ENCODE peak calls at places on chromosomes 16 and 17, in six cellular contexts. One of them, this sample, is unnamed.

GRCh38 chr16:62225675-62226074 is 189.4 kb upstream of the CDH8 start:
- DNase-seq in GM06990: no peak
- DNase-seq in OCI-LY7: peak
- DNase-seq in pancreas: peak
- DNase-seq in BJ: no peak
- DNase-seq in cardiac muscle cell: peak
- DNase-seq in this sample: peak

GRCh38 chr17:73455050-73455687 is 143.4 kb upstream of the CDC42EP4 start:
- DNase-seq in GM06990: no peak
- DNase-seq in OCI-LY7: no peak
- DNase-seq in pancreas: no peak
- DNase-seq in BJ: no peak
- DNase-seq in cardiac muscle cell: no peak
- DNase-seq in this sample: no peak

GRCh38 chr16:31005350-31006085 is 4.9 kb downstream of the STX1B start:
- DNase-seq in GM06990: no peak
- DNase-seq in OCI-LY7: no peak
- DNase-seq in pancreas: no peak
- DNase-seq in BJ: no peak
- DNase-seq in cardiac muscle cell: no peak
- DNase-seq in this sample: no peak

GRCh38 chr16:77789646-77790370 is 1.4 kb downstream of the VAT1L start:
- DNase-seq in GM06990: no peak
- DNase-seq in OCI-LY7: no peak
- DNase-seq in pancreas: no peak
- DNase-seq in BJ: no peak
- DNase-seq in cardiac muscle cell: no peak
- DNase-seq in this sample: no peak

GRCh38 chr17:56593073-56593740 is at the start of gene NOG:
- DNase-seq in GM06990: no peak
- DNase-seq in OCI-LY7: no peak
- DNase-seq in pancreas: peak
- DNase-seq in BJ: no peak
- DNase-seq in cardiac muscle cell: peak
- DNase-seq in this sample: peak

GRCh38 chr16:67442581-67443255 is 11.8 kb downstream of the HSD11B2 start:
- DNase-seq in GM06990: no peak
- DNase-seq in OCI-LY7: no peak
- DNase-seq in pancreas: no peak
- DNase-seq in BJ: no peak
- DNase-seq in cardiac muscle cell: no peak
- DNase-seq in this sample: no peak

GRCh38 chr17:70636517-70637133 is 467.3 kb downstream of the KCNJ2 start:
- DNase-seq in GM06990: no peak
- DNase-seq in OCI-LY7: peak
- DNase-seq in pancreas: no peak
- DNase-seq in BJ: no peak
- DNase-seq in cardiac muscle cell: peak
- DNase-seq in this sample: no peak

GRCh38 chr17:60695960-60696359 is 18.3 kb downstream of the BCAS3 start:
- DNase-seq in GM06990: no peak
- DNase-seq in OCI-LY7: no peak
- DNase-seq in pancreas: no peak
- DNase-seq in BJ: no peak
- DNase-seq in cardiac muscle cell: no peak
- DNase-seq in this sample: no peak

GRCh38 chr16:29710227-29711219 is 31.5 kb downstream of the QPRT start:
- DNase-seq in GM06990: no peak
- DNase-seq in OCI-LY7: peak
- DNase-seq in pancreas: no peak
- DNase-seq in BJ: peak
- DNase-seq in cardiac muscle cell: peak
- DNase-seq in this sample: no peak

GRCh38 chr16:19330801-19331484 is 45.4 kb downstream of the CLEC19A start:
- DNase-seq in GM06990: no peak
- DNase-seq in OCI-LY7: no peak
- DNase-seq in pancreas: no peak
- DNase-seq in BJ: no peak
- DNase-seq in cardiac muscle cell: no peak
- DNase-seq in this sample: no peak

GRCh38 chr17:58352843-58353719 is 1.1 kb upstream of the SUPT4H1 start:
- DNase-seq in GM06990: peak
- DNase-seq in OCI-LY7: peak
- DNase-seq in pancreas: no peak
- DNase-seq in BJ: no peak
- DNase-seq in cardiac muscle cell: peak
- DNase-seq in this sample: no peak

GRCh38 chr17:80892900-80893603 is 98.6 kb upstream of the CHMP6 start:
- DNase-seq in GM06990: no peak
- DNase-seq in OCI-LY7: no peak
- DNase-seq in pancreas: no peak
- DNase-seq in BJ: no peak
- DNase-seq in cardiac muscle cell: no peak
- DNase-seq in this sample: no peak

GRCh38 chr16:54430491-54431030 is 144.0 kb upstream of the IRX3 start:
- DNase-seq in GM06990: no peak
- DNase-seq in OCI-LY7: no peak
- DNase-seq in pancreas: no peak
- DNase-seq in BJ: peak
- DNase-seq in cardiac muscle cell: no peak
- DNase-seq in this sample: no peak

GRCh38 chr16:84647830-84648594 is at the start of gene KLHL36:
- DNase-seq in GM06990: peak
- DNase-seq in OCI-LY7: peak
- DNase-seq in pancreas: peak
- DNase-seq in BJ: no peak
- DNase-seq in cardiac muscle cell: peak
- DNase-seq in this sample: peak

GRCh38 chr17:72297326-72298115 is 176.7 kb downstream of the SOX9 start:
- DNase-seq in GM06990: no peak
- DNase-seq in OCI-LY7: no peak
- DNase-seq in pancreas: no peak
- DNase-seq in BJ: no peak
- DNase-seq in cardiac muscle cell: no peak
- DNase-seq in this sample: no peak

GRCh38 chr16:27579086-27579980 is 29.4 kb downstream of the KATNIP start:
- DNase-seq in GM06990: no peak
- DNase-seq in OCI-LY7: no peak
- DNase-seq in pancreas: no peak
- DNase-seq in BJ: no peak
- DNase-seq in cardiac muscle cell: no peak
- DNase-seq in this sample: no peak

GRCh38 chr17:36715951-36716350 is 114.6 kb downstream of the MRM1 start:
- DNase-seq in GM06990: no peak
- DNase-seq in OCI-LY7: no peak
- DNase-seq in pancreas: no peak
- DNase-seq in BJ: no peak
- DNase-seq in cardiac muscle cell: no peak
- DNase-seq in this sample: no peak

GRCh38 chr17:64491034-64491860 is 5.6 kb downstream of the POLG2 start:
- DNase-seq in GM06990: no peak
- DNase-seq in OCI-LY7: peak
- DNase-seq in pancreas: no peak
- DNase-seq in BJ: no peak
- DNase-seq in cardiac muscle cell: no peak
- DNase-seq in this sample: peak

GRCh38 chr17:68425979-68426378 is 31.3 kb downstream of the WIPI1 start:
- DNase-seq in GM06990: no peak
- DNase-seq in OCI-LY7: no peak
- DNase-seq in pancreas: peak
- DNase-seq in BJ: no peak
- DNase-seq in cardiac muscle cell: no peak
- DNase-seq in this sample: no peak

DNA sequence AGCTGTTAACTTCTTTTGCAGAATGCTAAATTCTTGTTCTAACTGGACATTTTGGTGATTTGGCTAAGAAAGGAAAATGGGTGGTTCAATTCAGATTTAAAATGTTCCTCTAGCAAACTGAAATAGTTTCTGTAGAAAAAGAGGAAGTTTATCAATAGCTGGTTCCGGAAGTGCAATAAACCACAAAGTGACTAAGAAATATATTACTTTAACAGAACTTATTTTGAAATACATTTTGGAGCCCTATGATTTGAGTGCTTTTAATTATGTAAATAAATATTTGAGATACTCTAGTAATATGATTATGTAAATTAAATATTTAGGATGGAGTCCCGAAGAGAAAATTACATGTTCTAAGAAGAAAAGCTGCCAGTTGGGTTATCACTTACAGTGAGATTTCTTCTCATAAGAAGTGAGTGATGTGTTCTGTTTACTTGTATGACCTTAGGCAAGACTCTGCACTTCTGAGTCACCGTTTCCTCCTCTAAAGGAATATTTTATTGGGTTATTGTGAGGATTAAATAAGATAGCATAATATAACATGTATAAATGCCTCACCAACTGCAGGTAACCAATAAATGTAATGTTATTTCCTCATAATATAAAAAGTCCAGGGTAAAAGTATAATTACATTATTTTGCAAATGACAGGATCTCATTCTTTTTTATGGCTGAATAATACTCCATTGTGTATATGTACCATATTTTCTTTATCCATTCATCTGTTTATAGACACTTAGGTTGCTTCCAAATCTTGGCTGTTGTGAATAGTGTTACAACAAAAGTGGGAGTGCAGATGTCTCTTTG is at the start of gene EVI2B:
- DNase-seq in GM06990: peak
- DNase-seq in OCI-LY7: peak
- DNase-seq in pancreas: no peak
- DNase-seq in BJ: peak
- DNase-seq in cardiac muscle cell: no peak
- DNase-seq in this sample: no peak
- H3K4me3 ChIP-seq in GM06990: peak
- H3K4me3 ChIP-seq in OCI-LY7: peak
- H3K4me3 ChIP-seq in pancreas: no peak
- H3K4me3 ChIP-seq in BJ: no peak
- H3K4me3 ChIP-seq in cardiac muscle cell: no peak
- H3K4me3 ChIP-seq in this sample: peak

GRCh38 chr17:49497147-49498036 is 2.3 kb downstream of the NGFR start:
- DNase-seq in GM06990: no peak
- DNase-seq in OCI-LY7: no peak
- DNase-seq in pancreas: peak
- DNase-seq in BJ: no peak
- DNase-seq in cardiac muscle cell: peak
- DNase-seq in this sample: peak
- H3K4me3 ChIP-seq in GM06990: peak
- H3K4me3 ChIP-seq in OCI-LY7: no peak
- H3K4me3 ChIP-seq in pancreas: no peak
- H3K4me3 ChIP-seq in BJ: no peak
- H3K4me3 ChIP-seq in cardiac muscle cell: peak
- H3K4me3 ChIP-seq in this sample: peak

DNA sequence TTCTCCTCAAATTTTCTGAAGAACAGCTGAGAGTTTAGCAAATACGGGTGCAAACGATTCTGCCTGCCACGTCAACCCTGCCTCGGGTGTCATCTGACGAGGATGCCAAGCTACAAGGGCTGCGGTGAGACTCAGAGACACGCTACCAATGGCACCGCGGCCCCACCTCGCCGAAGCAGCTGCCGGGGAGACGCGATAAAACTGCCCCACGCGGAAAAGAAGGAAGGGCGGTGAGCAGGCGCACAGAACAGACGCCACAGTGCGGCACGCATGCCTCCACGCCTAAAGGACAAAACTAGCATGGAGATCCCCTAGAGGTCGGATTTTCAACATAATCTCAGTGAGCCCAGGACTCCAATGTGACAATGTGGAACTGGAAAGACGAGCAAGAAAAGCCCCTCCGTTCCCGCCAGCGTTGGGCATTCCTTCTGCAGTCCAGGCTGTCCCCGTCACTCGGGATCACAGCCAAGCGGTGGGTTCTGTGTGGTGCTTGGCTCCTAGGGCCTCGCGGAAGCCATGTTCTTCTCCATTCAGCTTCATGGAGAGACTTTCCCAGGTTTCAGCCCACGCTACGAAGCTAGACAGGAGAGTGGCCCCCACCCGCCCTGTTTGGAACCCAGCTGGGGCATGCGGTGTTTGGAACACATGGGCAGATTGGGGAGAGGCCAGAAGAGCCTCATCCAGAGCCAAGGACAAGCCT is 5.9 kb downstream of the LMF1 start:
- DNase-seq in GM06990: no peak
- DNase-seq in OCI-LY7: no peak
- DNase-seq in pancreas: no peak
- DNase-seq in BJ: peak
- DNase-seq in cardiac muscle cell: no peak
- DNase-seq in this sample: peak
- H3K4me3 ChIP-seq in GM06990: no peak
- H3K4me3 ChIP-seq in OCI-LY7: no peak
- H3K4me3 ChIP-seq in pancreas: no peak
- H3K4me3 ChIP-seq in BJ: peak
- H3K4me3 ChIP-seq in cardiac muscle cell: no peak
- H3K4me3 ChIP-seq in this sample: no peak

GRCh38 chr17:55271223-55271571 is 6.4 kb downstream of the HLF start:
- DNase-seq in GM06990: no peak
- DNase-seq in OCI-LY7: no peak
- DNase-seq in pancreas: no peak
- DNase-seq in BJ: no peak
- DNase-seq in cardiac muscle cell: no peak
- DNase-seq in this sample: no peak

GRCh38 chr17:55271958-55272710 is 7.4 kb downstream of the HLF start:
- DNase-seq in GM06990: no peak
- DNase-seq in OCI-LY7: no peak
- DNase-seq in pancreas: no peak
- DNase-seq in BJ: no peak
- DNase-seq in cardiac muscle cell: no peak
- DNase-seq in this sample: no peak

GRCh38 chr17:55273579-55274370 is 9.0 kb downstream of the HLF start:
- DNase-seq in GM06990: no peak
- DNase-seq in OCI-LY7: no peak
- DNase-seq in pancreas: peak
- DNase-seq in BJ: no peak
- DNase-seq in cardiac muscle cell: no peak
- DNase-seq in this sample: peak

GRCh38 chr17:55274371-55275255 is 9.9 kb downstream of the HLF start:
- DNase-seq in GM06990: no peak
- DNase-seq in OCI-LY7: no peak
- DNase-seq in pancreas: no peak
- DNase-seq in BJ: no peak
- DNase-seq in cardiac muscle cell: no peak
- DNase-seq in this sample: no peak

DNA sequence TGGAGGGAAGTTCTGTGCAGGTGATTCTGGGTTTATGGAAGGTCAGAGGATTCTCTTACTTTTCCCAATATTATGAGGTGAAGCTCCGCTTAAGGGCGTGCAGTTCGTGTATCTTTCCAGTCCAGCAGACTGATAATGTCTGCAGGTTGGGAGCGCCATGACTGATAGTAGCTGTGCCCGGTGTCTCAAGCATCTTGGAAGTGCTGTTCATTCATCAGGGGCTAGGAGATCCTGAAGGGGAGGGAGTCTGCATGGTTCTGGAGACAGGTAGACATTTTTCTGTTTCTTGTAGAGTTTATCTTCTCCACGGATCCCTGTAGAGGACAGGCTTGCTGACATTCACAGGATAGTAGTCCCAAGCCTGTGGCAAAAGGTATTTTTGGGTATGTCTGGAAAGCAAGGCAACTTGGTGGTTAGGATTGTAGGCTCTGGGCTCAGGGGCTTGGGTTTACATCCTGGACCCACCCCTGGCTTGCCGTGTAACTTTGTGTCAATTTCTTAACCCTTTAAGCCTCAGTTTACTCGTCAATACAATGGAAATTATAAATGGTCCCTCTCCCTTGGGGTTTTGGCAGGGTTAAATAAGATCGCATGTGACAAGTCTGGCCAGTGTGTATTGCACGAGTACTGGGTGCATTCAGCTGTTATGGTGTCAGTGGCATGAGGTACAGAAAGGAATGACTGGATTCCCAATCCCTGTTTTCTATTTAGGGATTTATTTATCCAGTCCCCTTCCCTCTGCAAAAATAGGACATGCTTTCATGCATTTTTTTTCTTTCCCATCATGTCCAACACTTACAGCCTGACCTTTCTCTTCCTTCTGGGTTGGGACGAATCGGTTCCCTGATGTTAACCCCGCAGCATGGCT is 8.2 kb downstream of the HLF start:
- DNase-seq in GM06990: no peak
- DNase-seq in OCI-LY7: no peak
- DNase-seq in pancreas: no peak
- DNase-seq in BJ: no peak
- DNase-seq in cardiac muscle cell: no peak
- DNase-seq in this sample: no peak
- H3K4me3 ChIP-seq in GM06990: no peak
- H3K4me3 ChIP-seq in OCI-LY7: no peak
- H3K4me3 ChIP-seq in pancreas: no peak
- H3K4me3 ChIP-seq in BJ: no peak
- H3K4me3 ChIP-seq in cardiac muscle cell: no peak
- H3K4me3 ChIP-seq in this sample: no peak